ENCODE peak calls at places on chromosomes 4 and X, in eight cellular contexts. Q, T, H, R, B, S, G and K are unnamed samples.

GRCh38 chr4:28225005-28225404 is 1364.4 kb downstream of the STIM2 start:
- DNase-seq in Q (no peak), T (no peak), H (no peak), R (no peak), B (peak), S (no peak), G (no peak), K (peak)

GRCh38 chrX:107708762-107709161 is 66.8 kb downstream of the TSC22D3 start:
- DNase-seq in Q (no peak), T (no peak), H (no peak), R (no peak), B (no peak), S (no peak), G (no peak), K (no peak)

GRCh38 chr4:152885185-152885584 is 50.9 kb upstream of the FHDC1 start:
- DNase-seq in Q (no peak), T (no peak), H (no peak), R (no peak), B (no peak), S (no peak), G (no peak), K (no peak)

GRCh38 chr4:13327991-13328390 is 156.1 kb downstream of the RAB28 start:
- DNase-seq in Q (no peak), T (no peak), H (no peak), R (no peak), B (peak), S (no peak), G (no peak), K (no peak)

GRCh38 chr4:80126435-80126834 is 53.4 kb upstream of the ANTXR2 start:
- DNase-seq in Q (no peak), T (no peak), H (no peak), R (no peak), B (no peak), S (no peak), G (no peak), K (no peak)

GRCh38 chrX:129626026-129626425 is 28.7 kb downstream of the APLN start:
- DNase-seq in Q (no peak), T (no peak), H (no peak), R (no peak), B (no peak), S (peak), G (no peak), K (no peak)

GRCh38 chrX:123425471-123425870 is 241.4 kb downstream of the GRIA3 start:
- DNase-seq in Q (no peak), T (no peak), H (no peak), R (no peak), B (peak), S (no peak), G (no peak), K (no peak)

GRCh38 chr4:76690091-76690905 is 207.6 kb downstream of the SOWAHB start:
- DNase-seq in Q (no peak), T (peak), H (no peak), R (no peak), B (peak), S (no peak), G (peak), K (no peak)

GRCh38 chr4:25535278-25535677 is 120.4 kb upstream of the SLC34A2 start:
- DNase-seq in Q (no peak), T (no peak), H (no peak), R (no peak), B (no peak), S (no peak), G (no peak), K (no peak)

GRCh38 chrX:154373340-154374306 is 811 bp downstream of the FLNA start:
- DNase-seq in Q (no peak), T (peak), H (no peak), R (no peak), B (peak), S (peak), G (peak), K (peak)

GRCh38 chr4:139242511-139243051 is 37.4 kb downstream of the MGARP start:
- DNase-seq in Q (no peak), T (no peak), H (no peak), R (no peak), B (peak), S (no peak), G (no peak), K (no peak)

GRCh38 chr4:137541181-137541580 is 8.9 kb upstream of the PCDH18 start:
- DNase-seq in Q (no peak), T (no peak), H (no peak), R (no peak), B (peak), S (no peak), G (no peak), K (no peak)

GRCh38 chrX:8820910-8821527 is 19.8 kb upstream of the FAM9A start:
- DNase-seq in Q (no peak), T (no peak), H (no peak), R (no peak), B (no peak), S (peak), G (no peak), K (no peak)

GRCh38 chr4:108336076-108336475 is 167.3 kb upstream of the LEF1 start:
- DNase-seq in Q (no peak), T (no peak), H (no peak), R (no peak), B (peak), S (no peak), G (no peak), K (no peak)

GRCh38 chr4:174204194-174204831 is 79.2 kb downstream of the FBXO8 start:
- DNase-seq in Q (no peak), T (no peak), H (no peak), R (no peak), B (no peak), S (no peak), G (no peak), K (no peak)

GRCh38 chr4:145878501-145879435 is 59.9 kb downstream of the ZNF827 start:
- DNase-seq in Q (no peak), T (no peak), H (no peak), R (no peak), B (peak), S (no peak), G (no peak), K (no peak)

GRCh38 chr4:15349426-15349825 is 78.4 kb upstream of the C1QTNF7 start:
- DNase-seq in Q (no peak), T (no peak), H (no peak), R (no peak), B (no peak), S (no peak), G (no peak), K (no peak)

GRCh38 chr4:68904786-68905185 is 46.8 kb downstream of the UGT2A3 start:
- DNase-seq in Q (no peak), T (peak), H (no peak), R (no peak), B (no peak), S (no peak), G (no peak), K (no peak)

GRCh38 chr4:175560628-175561027 is 251.4 kb downstream of the GPM6A start:
- DNase-seq in Q (no peak), T (no peak), H (no peak), R (no peak), B (peak), S (no peak), G (no peak), K (no peak)

GRCh38 chr4:126180642-126181041 is 865.9 kb downstream of the FAT4 start:
- DNase-seq in Q (no peak), T (no peak), H (no peak), R (no peak), B (no peak), S (no peak), G (no peak), K (no peak)

GRCh38 chrX:22323541-22323940 is 50.8 kb downstream of the CBLL2 start:
- DNase-seq in Q (no peak), T (no peak), H (no peak), R (no peak), B (peak), S (peak), G (no peak), K (no peak)

GRCh38 chrX:48945517-48946348 is 11.7 kb downstream of the OTUD5 start:
- DNase-seq in Q (no peak), T (peak), H (no peak), R (peak), B (peak), S (no peak), G (no peak), K (no peak)

GRCh38 chrX:25737540-25737939 is 400.6 kb upstream of the MAGEB18 start:
- DNase-seq in Q (no peak), T (no peak), H (no peak), R (no peak), B (peak), S (no peak), G (no peak), K (no peak)

GRCh38 chr4:111689214-111689613 is 456.0 kb upstream of the FAM241A start:
- DNase-seq in Q (no peak), T (no peak), H (no peak), R (no peak), B (peak), S (no peak), G (no peak), K (no peak)

GRCh38 chr4:48877827-48878535 is 28.6 kb downstream of the OCIAD2 start:
- DNase-seq in Q (no peak), T (no peak), H (no peak), R (no peak), B (no peak), S (peak), G (no peak), K (no peak)